ENCODE peak calls at places on chromosomes 16 and 17, in nine cellular contexts. One of them, this sample, is unnamed.

GRCh38 chr17:49342575-49342936 is 19.5 kb downstream of the ZNF652 start:
- DNase-seq in T-helper 1 cell: no peak
- DNase-seq in neural crest cell: no peak
- DNase-seq in GM12865: no peak
- DNase-seq in KBM-7: no peak
- DNase-seq in iPS DF 19.7: no peak
- DNase-seq in GM19239: no peak
- DNase-seq in stimulated activated CD4-positive, alpha-beta T cell treated with anti-CD3 and anti-CD28 coated beads, TNF-alpha, amount 100 ng/mL, for 48 hours: no peak
- DNase-seq in GM10248: no peak
- DNase-seq in this sample: no peak

GRCh38 chr17:48613862-48614694 is 1.0 kb downstream of the HOXB8 start:
- DNase-seq in T-helper 1 cell: peak
- DNase-seq in neural crest cell: no peak
- DNase-seq in GM12865: no peak
- DNase-seq in KBM-7: no peak
- DNase-seq in iPS DF 19.7: no peak
- DNase-seq in GM19239: no peak
- DNase-seq in stimulated activated CD4-positive, alpha-beta T cell treated with anti-CD3 and anti-CD28 coated beads, TNF-alpha, amount 100 ng/mL, for 48 hours: no peak
- DNase-seq in GM10248: no peak
- DNase-seq in this sample: no peak

GRCh38 chr17:38354466-38354865 is 2.8 kb downstream of the SOCS7 start:
- DNase-seq in T-helper 1 cell: no peak
- DNase-seq in neural crest cell: no peak
- DNase-seq in GM12865: no peak
- DNase-seq in KBM-7: no peak
- DNase-seq in iPS DF 19.7: no peak
- DNase-seq in GM19239: no peak
- DNase-seq in stimulated activated CD4-positive, alpha-beta T cell treated with anti-CD3 and anti-CD28 coated beads, TNF-alpha, amount 100 ng/mL, for 48 hours: no peak
- DNase-seq in GM10248: no peak
- DNase-seq in this sample: no peak

GRCh38 chr16:89701425-89702406 is at the start of gene SPATA2L:
- DNase-seq in T-helper 1 cell: peak
- DNase-seq in neural crest cell: peak
- DNase-seq in GM12865: peak
- DNase-seq in KBM-7: peak
- DNase-seq in iPS DF 19.7: no peak
- DNase-seq in GM19239: peak
- DNase-seq in stimulated activated CD4-positive, alpha-beta T cell treated with anti-CD3 and anti-CD28 coated beads, TNF-alpha, amount 100 ng/mL, for 48 hours: peak
- DNase-seq in GM10248: peak
- DNase-seq in this sample: peak

GRCh38 chr17:27049104-27049784 is 244.7 kb upstream of the WSB1 start:
- DNase-seq in T-helper 1 cell: no peak
- DNase-seq in neural crest cell: no peak
- DNase-seq in GM12865: no peak
- DNase-seq in KBM-7: no peak
- DNase-seq in iPS DF 19.7: no peak
- DNase-seq in GM19239: no peak
- DNase-seq in stimulated activated CD4-positive, alpha-beta T cell treated with anti-CD3 and anti-CD28 coated beads, TNF-alpha, amount 100 ng/mL, for 48 hours: no peak
- DNase-seq in GM10248: no peak
- DNase-seq in this sample: no peak

GRCh38 chr16:70402916-70403659 is 35.8 kb downstream of the ST3GAL2 start:
- DNase-seq in T-helper 1 cell: no peak
- DNase-seq in neural crest cell: no peak
- DNase-seq in GM12865: no peak
- DNase-seq in KBM-7: peak
- DNase-seq in iPS DF 19.7: no peak
- DNase-seq in GM19239: no peak
- DNase-seq in stimulated activated CD4-positive, alpha-beta T cell treated with anti-CD3 and anti-CD28 coated beads, TNF-alpha, amount 100 ng/mL, for 48 hours: no peak
- DNase-seq in GM10248: no peak
- DNase-seq in this sample: no peak

GRCh38 chr17:39852239-39852638 is 11.9 kb downstream of the IKZF3 start:
- DNase-seq in T-helper 1 cell: no peak
- DNase-seq in neural crest cell: no peak
- DNase-seq in GM12865: peak
- DNase-seq in KBM-7: peak
- DNase-seq in iPS DF 19.7: no peak
- DNase-seq in GM19239: no peak
- DNase-seq in stimulated activated CD4-positive, alpha-beta T cell treated with anti-CD3 and anti-CD28 coated beads, TNF-alpha, amount 100 ng/mL, for 48 hours: no peak
- DNase-seq in GM10248: peak
- DNase-seq in this sample: no peak

GRCh38 chr16:74944466-74944865 is 40.5 kb downstream of the WDR59 start:
- DNase-seq in T-helper 1 cell: no peak
- DNase-seq in neural crest cell: no peak
- DNase-seq in GM12865: no peak
- DNase-seq in KBM-7: no peak
- DNase-seq in iPS DF 19.7: no peak
- DNase-seq in GM19239: no peak
- DNase-seq in stimulated activated CD4-positive, alpha-beta T cell treated with anti-CD3 and anti-CD28 coated beads, TNF-alpha, amount 100 ng/mL, for 48 hours: no peak
- DNase-seq in GM10248: no peak
- DNase-seq in this sample: no peak

GRCh38 chr17:73043686-73044581 is 48.6 kb downstream of the SLC39A11 start:
- DNase-seq in T-helper 1 cell: no peak
- DNase-seq in neural crest cell: no peak
- DNase-seq in GM12865: peak
- DNase-seq in KBM-7: no peak
- DNase-seq in iPS DF 19.7: no peak
- DNase-seq in GM19239: no peak
- DNase-seq in stimulated activated CD4-positive, alpha-beta T cell treated with anti-CD3 and anti-CD28 coated beads, TNF-alpha, amount 100 ng/mL, for 48 hours: no peak
- DNase-seq in GM10248: no peak
- DNase-seq in this sample: no peak

GRCh38 chr16:57600048-57600835 is 28.2 kb upstream of the ADGRG1 start:
- DNase-seq in T-helper 1 cell: peak
- DNase-seq in neural crest cell: peak
- DNase-seq in GM12865: peak
- DNase-seq in KBM-7: peak
- DNase-seq in iPS DF 19.7: no peak
- DNase-seq in GM19239: no peak
- DNase-seq in stimulated activated CD4-positive, alpha-beta T cell treated with anti-CD3 and anti-CD28 coated beads, TNF-alpha, amount 100 ng/mL, for 48 hours: peak
- DNase-seq in GM10248: peak
- DNase-seq in this sample: peak

GRCh38 chr16:4260360-4260759 is 12.5 kb downstream of the TFAP4 start:
- DNase-seq in T-helper 1 cell: no peak
- DNase-seq in neural crest cell: no peak
- DNase-seq in GM12865: no peak
- DNase-seq in KBM-7: no peak
- DNase-seq in iPS DF 19.7: no peak
- DNase-seq in GM19239: no peak
- DNase-seq in stimulated activated CD4-positive, alpha-beta T cell treated with anti-CD3 and anti-CD28 coated beads, TNF-alpha, amount 100 ng/mL, for 48 hours: no peak
- DNase-seq in GM10248: no peak
- DNase-seq in this sample: no peak

GRCh38 chr16:50998411-50998810 is 152.7 kb downstream of the SALL1 start:
- DNase-seq in T-helper 1 cell: no peak
- DNase-seq in neural crest cell: no peak
- DNase-seq in GM12865: no peak
- DNase-seq in KBM-7: no peak
- DNase-seq in iPS DF 19.7: no peak
- DNase-seq in GM19239: no peak
- DNase-seq in stimulated activated CD4-positive, alpha-beta T cell treated with anti-CD3 and anti-CD28 coated beads, TNF-alpha, amount 100 ng/mL, for 48 hours: no peak
- DNase-seq in GM10248: no peak
- DNase-seq in this sample: no peak

GRCh38 chr17:77285594-77286390 is 145.0 kb downstream of the SEC14L1 start:
- DNase-seq in T-helper 1 cell: no peak
- DNase-seq in neural crest cell: no peak
- DNase-seq in GM12865: no peak
- DNase-seq in KBM-7: peak
- DNase-seq in iPS DF 19.7: no peak
- DNase-seq in GM19239: no peak
- DNase-seq in stimulated activated CD4-positive, alpha-beta T cell treated with anti-CD3 and anti-CD28 coated beads, TNF-alpha, amount 100 ng/mL, for 48 hours: no peak
- DNase-seq in GM10248: no peak
- DNase-seq in this sample: peak

GRCh38 chr16:2933701-2934100 is 22.0 kb downstream of the FLYWCH1 start:
- DNase-seq in T-helper 1 cell: no peak
- DNase-seq in neural crest cell: no peak
- DNase-seq in GM12865: no peak
- DNase-seq in KBM-7: no peak
- DNase-seq in iPS DF 19.7: no peak
- DNase-seq in GM19239: no peak
- DNase-seq in stimulated activated CD4-positive, alpha-beta T cell treated with anti-CD3 and anti-CD28 coated beads, TNF-alpha, amount 100 ng/mL, for 48 hours: no peak
- DNase-seq in GM10248: no peak
- DNase-seq in this sample: no peak

GRCh38 chr16:24328835-24329418 is 72.8 kb downstream of the CACNG3 start:
- DNase-seq in T-helper 1 cell: no peak
- DNase-seq in neural crest cell: no peak
- DNase-seq in GM12865: no peak
- DNase-seq in KBM-7: no peak
- DNase-seq in iPS DF 19.7: no peak
- DNase-seq in GM19239: no peak
- DNase-seq in stimulated activated CD4-positive, alpha-beta T cell treated with anti-CD3 and anti-CD28 coated beads, TNF-alpha, amount 100 ng/mL, for 48 hours: no peak
- DNase-seq in GM10248: no peak
- DNase-seq in this sample: no peak

GRCh38 chr17:68195667-68196393 is 52.0 kb upstream of the AMZ2 start:
- DNase-seq in T-helper 1 cell: no peak
- DNase-seq in neural crest cell: no peak
- DNase-seq in GM12865: no peak
- DNase-seq in KBM-7: no peak
- DNase-seq in iPS DF 19.7: no peak
- DNase-seq in GM19239: no peak
- DNase-seq in stimulated activated CD4-positive, alpha-beta T cell treated with anti-CD3 and anti-CD28 coated beads, TNF-alpha, amount 100 ng/mL, for 48 hours: no peak
- DNase-seq in GM10248: no peak
- DNase-seq in this sample: peak

GRCh38 chr17:13311301-13311700 is 290.4 kb downstream of the HS3ST3A1 start:
- DNase-seq in T-helper 1 cell: no peak
- DNase-seq in neural crest cell: no peak
- DNase-seq in GM12865: no peak
- DNase-seq in KBM-7: no peak
- DNase-seq in iPS DF 19.7: no peak
- DNase-seq in GM19239: no peak
- DNase-seq in stimulated activated CD4-positive, alpha-beta T cell treated with anti-CD3 and anti-CD28 coated beads, TNF-alpha, amount 100 ng/mL, for 48 hours: no peak
- DNase-seq in GM10248: no peak
- DNase-seq in this sample: no peak

GRCh38 chr16:68528686-68529379 is 10.3 kb upstream of the ZFP90 start:
- DNase-seq in T-helper 1 cell: peak
- DNase-seq in neural crest cell: peak
- DNase-seq in GM12865: peak
- DNase-seq in KBM-7: peak
- DNase-seq in iPS DF 19.7: no peak
- DNase-seq in GM19239: peak
- DNase-seq in stimulated activated CD4-positive, alpha-beta T cell treated with anti-CD3 and anti-CD28 coated beads, TNF-alpha, amount 100 ng/mL, for 48 hours: peak
- DNase-seq in GM10248: peak
- DNase-seq in this sample: peak

GRCh38 chr16:81711609-81712329 is 67.3 kb upstream of the PLCG2 start:
- DNase-seq in T-helper 1 cell: no peak
- DNase-seq in neural crest cell: peak
- DNase-seq in GM12865: no peak
- DNase-seq in KBM-7: peak
- DNase-seq in iPS DF 19.7: no peak
- DNase-seq in GM19239: no peak
- DNase-seq in stimulated activated CD4-positive, alpha-beta T cell treated with anti-CD3 and anti-CD28 coated beads, TNF-alpha, amount 100 ng/mL, for 48 hours: no peak
- DNase-seq in GM10248: no peak
- DNase-seq in this sample: peak

GRCh38 chr16:14280541-14280940 is 209.4 kb downstream of the MRTFB start:
- DNase-seq in T-helper 1 cell: no peak
- DNase-seq in neural crest cell: no peak
- DNase-seq in GM12865: no peak
- DNase-seq in KBM-7: no peak
- DNase-seq in iPS DF 19.7: no peak
- DNase-seq in GM19239: no peak
- DNase-seq in stimulated activated CD4-positive, alpha-beta T cell treated with anti-CD3 and anti-CD28 coated beads, TNF-alpha, amount 100 ng/mL, for 48 hours: no peak
- DNase-seq in GM10248: no peak
- DNase-seq in this sample: no peak

GRCh38 chr17:73142763-73143395 is 21.9 kb upstream of the SSTR2 start:
- DNase-seq in T-helper 1 cell: peak
- DNase-seq in neural crest cell: no peak
- DNase-seq in GM12865: peak
- DNase-seq in KBM-7: peak
- DNase-seq in iPS DF 19.7: no peak
- DNase-seq in GM19239: no peak
- DNase-seq in stimulated activated CD4-positive, alpha-beta T cell treated with anti-CD3 and anti-CD28 coated beads, TNF-alpha, amount 100 ng/mL, for 48 hours: no peak
- DNase-seq in GM10248: no peak
- DNase-seq in this sample: no peak